ENCODE peak calls at places on chromosome 4, in seven cellular contexts. One of them, this sample, is unnamed.

GRCh38 chr4:99027304-99027703 is 31.8 kb downstream of the METAP1 start:
- DNase-seq in naive thymus-derived CD8-positive, alpha-beta T cell: no peak
- DNase-seq in effector CD4-positive, alpha-beta T cell: no peak
- DNase-seq in stimulated activated naive CD8-positive, alpha-beta T cell treated with anti-CD3 and anti-CD28 coated beads, Interleukin-15, amount 100 ng/mL, for 72 hours: no peak
- DNase-seq in kidney epithelial cell: no peak
- DNase-seq in BJ: no peak
- DNase-seq in activated effector memory CD4-positive, alpha-beta T cell treated with anti-CD3 and anti-CD28 coated beads, Interleukin-2, amount 50 U/mL, for 16 hours: no peak
- DNase-seq in this sample: no peak

GRCh38 chr4:80208606-80209005 is 11.3 kb downstream of the PRDM8 start:
- DNase-seq in naive thymus-derived CD8-positive, alpha-beta T cell: no peak
- DNase-seq in effector CD4-positive, alpha-beta T cell: no peak
- DNase-seq in stimulated activated naive CD8-positive, alpha-beta T cell treated with anti-CD3 and anti-CD28 coated beads, Interleukin-15, amount 100 ng/mL, for 72 hours: no peak
- DNase-seq in kidney epithelial cell: no peak
- DNase-seq in BJ: no peak
- DNase-seq in activated effector memory CD4-positive, alpha-beta T cell treated with anti-CD3 and anti-CD28 coated beads, Interleukin-2, amount 50 U/mL, for 16 hours: no peak
- DNase-seq in this sample: no peak

GRCh38 chr4:143773998-143774898 is 73.8 kb upstream of the FREM3 start:
- DNase-seq in naive thymus-derived CD8-positive, alpha-beta T cell: peak
- DNase-seq in effector CD4-positive, alpha-beta T cell: peak
- DNase-seq in stimulated activated naive CD8-positive, alpha-beta T cell treated with anti-CD3 and anti-CD28 coated beads, Interleukin-15, amount 100 ng/mL, for 72 hours: peak
- DNase-seq in kidney epithelial cell: peak
- DNase-seq in BJ: no peak
- DNase-seq in activated effector memory CD4-positive, alpha-beta T cell treated with anti-CD3 and anti-CD28 coated beads, Interleukin-2, amount 50 U/mL, for 16 hours: peak
- DNase-seq in this sample: no peak

GRCh38 chr4:86894465-86894864 is 2.2 kb upstream of the C4orf36 start:
- DNase-seq in naive thymus-derived CD8-positive, alpha-beta T cell: no peak
- DNase-seq in effector CD4-positive, alpha-beta T cell: no peak
- DNase-seq in stimulated activated naive CD8-positive, alpha-beta T cell treated with anti-CD3 and anti-CD28 coated beads, Interleukin-15, amount 100 ng/mL, for 72 hours: no peak
- DNase-seq in kidney epithelial cell: no peak
- DNase-seq in BJ: no peak
- DNase-seq in activated effector memory CD4-positive, alpha-beta T cell treated with anti-CD3 and anti-CD28 coated beads, Interleukin-2, amount 50 U/mL, for 16 hours: no peak
- DNase-seq in this sample: no peak

GRCh38 chr4:60400599-60400998 is 799.5 kb upstream of the ADGRL3 start:
- DNase-seq in naive thymus-derived CD8-positive, alpha-beta T cell: no peak
- DNase-seq in effector CD4-positive, alpha-beta T cell: no peak
- DNase-seq in stimulated activated naive CD8-positive, alpha-beta T cell treated with anti-CD3 and anti-CD28 coated beads, Interleukin-15, amount 100 ng/mL, for 72 hours: no peak
- DNase-seq in kidney epithelial cell: no peak
- DNase-seq in BJ: no peak
- DNase-seq in activated effector memory CD4-positive, alpha-beta T cell treated with anti-CD3 and anti-CD28 coated beads, Interleukin-2, amount 50 U/mL, for 16 hours: no peak
- DNase-seq in this sample: no peak

GRCh38 chr4:159101983-159102622 is 776 bp upstream of the RAPGEF2 start:
- DNase-seq in naive thymus-derived CD8-positive, alpha-beta T cell: no peak
- DNase-seq in effector CD4-positive, alpha-beta T cell: no peak
- DNase-seq in stimulated activated naive CD8-positive, alpha-beta T cell treated with anti-CD3 and anti-CD28 coated beads, Interleukin-15, amount 100 ng/mL, for 72 hours: no peak
- DNase-seq in kidney epithelial cell: no peak
- DNase-seq in BJ: no peak
- DNase-seq in activated effector memory CD4-positive, alpha-beta T cell treated with anti-CD3 and anti-CD28 coated beads, Interleukin-2, amount 50 U/mL, for 16 hours: no peak
- DNase-seq in this sample: no peak

GRCh38 chr4:8837181-8837811 is 34.3 kb downstream of the HMX1 start:
- DNase-seq in naive thymus-derived CD8-positive, alpha-beta T cell: no peak
- DNase-seq in effector CD4-positive, alpha-beta T cell: no peak
- DNase-seq in stimulated activated naive CD8-positive, alpha-beta T cell treated with anti-CD3 and anti-CD28 coated beads, Interleukin-15, amount 100 ng/mL, for 72 hours: no peak
- DNase-seq in kidney epithelial cell: no peak
- DNase-seq in BJ: no peak
- DNase-seq in activated effector memory CD4-positive, alpha-beta T cell treated with anti-CD3 and anti-CD28 coated beads, Interleukin-2, amount 50 U/mL, for 16 hours: peak
- DNase-seq in this sample: no peak

GRCh38 chr4:180057891-180058643 is 2185.1 kb upstream of the TENM3 start:
- DNase-seq in naive thymus-derived CD8-positive, alpha-beta T cell: no peak
- DNase-seq in effector CD4-positive, alpha-beta T cell: no peak
- DNase-seq in stimulated activated naive CD8-positive, alpha-beta T cell treated with anti-CD3 and anti-CD28 coated beads, Interleukin-15, amount 100 ng/mL, for 72 hours: peak
- DNase-seq in kidney epithelial cell: no peak
- DNase-seq in BJ: no peak
- DNase-seq in activated effector memory CD4-positive, alpha-beta T cell treated with anti-CD3 and anti-CD28 coated beads, Interleukin-2, amount 50 U/mL, for 16 hours: no peak
- DNase-seq in this sample: no peak

GRCh38 chr4:158644755-158645154 is 26.9 kb downstream of the C4orf46 start:
- DNase-seq in naive thymus-derived CD8-positive, alpha-beta T cell: no peak
- DNase-seq in effector CD4-positive, alpha-beta T cell: no peak
- DNase-seq in stimulated activated naive CD8-positive, alpha-beta T cell treated with anti-CD3 and anti-CD28 coated beads, Interleukin-15, amount 100 ng/mL, for 72 hours: no peak
- DNase-seq in kidney epithelial cell: no peak
- DNase-seq in BJ: no peak
- DNase-seq in activated effector memory CD4-positive, alpha-beta T cell treated with anti-CD3 and anti-CD28 coated beads, Interleukin-2, amount 50 U/mL, for 16 hours: no peak
- DNase-seq in this sample: no peak

GRCh38 chr4:71216316-71216959 is 122.4 kb upstream of the SLC4A4 start:
- DNase-seq in naive thymus-derived CD8-positive, alpha-beta T cell: no peak
- DNase-seq in effector CD4-positive, alpha-beta T cell: no peak
- DNase-seq in stimulated activated naive CD8-positive, alpha-beta T cell treated with anti-CD3 and anti-CD28 coated beads, Interleukin-15, amount 100 ng/mL, for 72 hours: no peak
- DNase-seq in kidney epithelial cell: no peak
- DNase-seq in BJ: no peak
- DNase-seq in activated effector memory CD4-positive, alpha-beta T cell treated with anti-CD3 and anti-CD28 coated beads, Interleukin-2, amount 50 U/mL, for 16 hours: no peak
- DNase-seq in this sample: no peak

GRCh38 chr4:76301068-76301774 is 5.3 kb upstream of the STBD1 start:
- DNase-seq in naive thymus-derived CD8-positive, alpha-beta T cell: no peak
- DNase-seq in effector CD4-positive, alpha-beta T cell: no peak
- DNase-seq in stimulated activated naive CD8-positive, alpha-beta T cell treated with anti-CD3 and anti-CD28 coated beads, Interleukin-15, amount 100 ng/mL, for 72 hours: peak
- DNase-seq in kidney epithelial cell: peak
- DNase-seq in BJ: peak
- DNase-seq in activated effector memory CD4-positive, alpha-beta T cell treated with anti-CD3 and anti-CD28 coated beads, Interleukin-2, amount 50 U/mL, for 16 hours: no peak
- DNase-seq in this sample: no peak

GRCh38 chr4:37685211-37685725 is 908 bp downstream of the RELL1 start:
- DNase-seq in naive thymus-derived CD8-positive, alpha-beta T cell: peak
- DNase-seq in effector CD4-positive, alpha-beta T cell: peak
- DNase-seq in stimulated activated naive CD8-positive, alpha-beta T cell treated with anti-CD3 and anti-CD28 coated beads, Interleukin-15, amount 100 ng/mL, for 72 hours: peak
- DNase-seq in kidney epithelial cell: no peak
- DNase-seq in BJ: peak
- DNase-seq in activated effector memory CD4-positive, alpha-beta T cell treated with anti-CD3 and anti-CD28 coated beads, Interleukin-2, amount 50 U/mL, for 16 hours: peak
- DNase-seq in this sample: no peak

GRCh38 chr4:54575919-54576318 is 81.8 kb upstream of the KIT start:
- DNase-seq in naive thymus-derived CD8-positive, alpha-beta T cell: no peak
- DNase-seq in effector CD4-positive, alpha-beta T cell: no peak
- DNase-seq in stimulated activated naive CD8-positive, alpha-beta T cell treated with anti-CD3 and anti-CD28 coated beads, Interleukin-15, amount 100 ng/mL, for 72 hours: no peak
- DNase-seq in kidney epithelial cell: no peak
- DNase-seq in BJ: no peak
- DNase-seq in activated effector memory CD4-positive, alpha-beta T cell treated with anti-CD3 and anti-CD28 coated beads, Interleukin-2, amount 50 U/mL, for 16 hours: no peak
- DNase-seq in this sample: no peak

GRCh38 chr4:116537828-116538227 is 547.5 kb downstream of the TRAM1L1 start:
- DNase-seq in naive thymus-derived CD8-positive, alpha-beta T cell: no peak
- DNase-seq in effector CD4-positive, alpha-beta T cell: no peak
- DNase-seq in stimulated activated naive CD8-positive, alpha-beta T cell treated with anti-CD3 and anti-CD28 coated beads, Interleukin-15, amount 100 ng/mL, for 72 hours: no peak
- DNase-seq in kidney epithelial cell: no peak
- DNase-seq in BJ: no peak
- DNase-seq in activated effector memory CD4-positive, alpha-beta T cell treated with anti-CD3 and anti-CD28 coated beads, Interleukin-2, amount 50 U/mL, for 16 hours: no peak
- DNase-seq in this sample: no peak

GRCh38 chr4:132227349-132228165 is 921.5 kb upstream of the PCDH10 start:
- DNase-seq in naive thymus-derived CD8-positive, alpha-beta T cell: no peak
- DNase-seq in effector CD4-positive, alpha-beta T cell: no peak
- DNase-seq in stimulated activated naive CD8-positive, alpha-beta T cell treated with anti-CD3 and anti-CD28 coated beads, Interleukin-15, amount 100 ng/mL, for 72 hours: peak
- DNase-seq in kidney epithelial cell: no peak
- DNase-seq in BJ: no peak
- DNase-seq in activated effector memory CD4-positive, alpha-beta T cell treated with anti-CD3 and anti-CD28 coated beads, Interleukin-2, amount 50 U/mL, for 16 hours: no peak
- DNase-seq in this sample: no peak

GRCh38 chr4:26861434-26862186 is 969 bp downstream of the STIM2 start:
- DNase-seq in naive thymus-derived CD8-positive, alpha-beta T cell: peak
- DNase-seq in effector CD4-positive, alpha-beta T cell: peak
- DNase-seq in stimulated activated naive CD8-positive, alpha-beta T cell treated with anti-CD3 and anti-CD28 coated beads, Interleukin-15, amount 100 ng/mL, for 72 hours: peak
- DNase-seq in kidney epithelial cell: no peak
- DNase-seq in BJ: no peak
- DNase-seq in activated effector memory CD4-positive, alpha-beta T cell treated with anti-CD3 and anti-CD28 coated beads, Interleukin-2, amount 50 U/mL, for 16 hours: peak
- DNase-seq in this sample: peak

GRCh38 chr4:80446664-80447063 is 111.1 kb downstream of the CFAP299 start:
- DNase-seq in naive thymus-derived CD8-positive, alpha-beta T cell: no peak
- DNase-seq in effector CD4-positive, alpha-beta T cell: no peak
- DNase-seq in stimulated activated naive CD8-positive, alpha-beta T cell treated with anti-CD3 and anti-CD28 coated beads, Interleukin-15, amount 100 ng/mL, for 72 hours: no peak
- DNase-seq in kidney epithelial cell: no peak
- DNase-seq in BJ: peak
- DNase-seq in activated effector memory CD4-positive, alpha-beta T cell treated with anti-CD3 and anti-CD28 coated beads, Interleukin-2, amount 50 U/mL, for 16 hours: no peak
- DNase-seq in this sample: no peak

GRCh38 chr4:166064706-166065105 is 191.7 kb downstream of the TLL1 start:
- DNase-seq in naive thymus-derived CD8-positive, alpha-beta T cell: no peak
- DNase-seq in effector CD4-positive, alpha-beta T cell: no peak
- DNase-seq in stimulated activated naive CD8-positive, alpha-beta T cell treated with anti-CD3 and anti-CD28 coated beads, Interleukin-15, amount 100 ng/mL, for 72 hours: no peak
- DNase-seq in kidney epithelial cell: no peak
- DNase-seq in BJ: no peak
- DNase-seq in activated effector memory CD4-positive, alpha-beta T cell treated with anti-CD3 and anti-CD28 coated beads, Interleukin-2, amount 50 U/mL, for 16 hours: no peak
- DNase-seq in this sample: no peak

GRCh38 chr4:6658635-6659075 is 18.2 kb downstream of the MRFAP1 start:
- DNase-seq in naive thymus-derived CD8-positive, alpha-beta T cell: peak
- DNase-seq in effector CD4-positive, alpha-beta T cell: peak
- DNase-seq in stimulated activated naive CD8-positive, alpha-beta T cell treated with anti-CD3 and anti-CD28 coated beads, Interleukin-15, amount 100 ng/mL, for 72 hours: peak
- DNase-seq in kidney epithelial cell: no peak
- DNase-seq in BJ: no peak
- DNase-seq in activated effector memory CD4-positive, alpha-beta T cell treated with anti-CD3 and anti-CD28 coated beads, Interleukin-2, amount 50 U/mL, for 16 hours: peak
- DNase-seq in this sample: no peak

GRCh38 chr4:27368781-27369180 is 508.1 kb downstream of the STIM2 start:
- DNase-seq in naive thymus-derived CD8-positive, alpha-beta T cell: no peak
- DNase-seq in effector CD4-positive, alpha-beta T cell: no peak
- DNase-seq in stimulated activated naive CD8-positive, alpha-beta T cell treated with anti-CD3 and anti-CD28 coated beads, Interleukin-15, amount 100 ng/mL, for 72 hours: no peak
- DNase-seq in kidney epithelial cell: no peak
- DNase-seq in BJ: no peak
- DNase-seq in activated effector memory CD4-positive, alpha-beta T cell treated with anti-CD3 and anti-CD28 coated beads, Interleukin-2, amount 50 U/mL, for 16 hours: no peak
- DNase-seq in this sample: no peak

GRCh38 chr4:169346840-169347239 is 76.1 kb upstream of the SH3RF1 start:
- DNase-seq in naive thymus-derived CD8-positive, alpha-beta T cell: no peak
- DNase-seq in effector CD4-positive, alpha-beta T cell: no peak
- DNase-seq in stimulated activated naive CD8-positive, alpha-beta T cell treated with anti-CD3 and anti-CD28 coated beads, Interleukin-15, amount 100 ng/mL, for 72 hours: no peak
- DNase-seq in kidney epithelial cell: no peak
- DNase-seq in BJ: no peak
- DNase-seq in activated effector memory CD4-positive, alpha-beta T cell treated with anti-CD3 and anti-CD28 coated beads, Interleukin-2, amount 50 U/mL, for 16 hours: no peak
- DNase-seq in this sample: no peak

GRCh38 chr4:103104886-103105285 is 5.3 kb upstream of the BDH2 start:
- DNase-seq in naive thymus-derived CD8-positive, alpha-beta T cell: no peak
- DNase-seq in effector CD4-positive, alpha-beta T cell: no peak
- DNase-seq in stimulated activated naive CD8-positive, alpha-beta T cell treated with anti-CD3 and anti-CD28 coated beads, Interleukin-15, amount 100 ng/mL, for 72 hours: no peak
- DNase-seq in kidney epithelial cell: no peak
- DNase-seq in BJ: no peak
- DNase-seq in activated effector memory CD4-positive, alpha-beta T cell treated with anti-CD3 and anti-CD28 coated beads, Interleukin-2, amount 50 U/mL, for 16 hours: no peak
- DNase-seq in this sample: no peak

GRCh38 chr4:153453455-153453854 is 12.7 kb upstream of the TMEM131L start:
- DNase-seq in naive thymus-derived CD8-positive, alpha-beta T cell: no peak
- DNase-seq in effector CD4-positive, alpha-beta T cell: no peak
- DNase-seq in stimulated activated naive CD8-positive, alpha-beta T cell treated with anti-CD3 and anti-CD28 coated beads, Interleukin-15, amount 100 ng/mL, for 72 hours: no peak
- DNase-seq in kidney epithelial cell: no peak
- DNase-seq in BJ: no peak
- DNase-seq in activated effector memory CD4-positive, alpha-beta T cell treated with anti-CD3 and anti-CD28 coated beads, Interleukin-2, amount 50 U/mL, for 16 hours: no peak
- DNase-seq in this sample: no peak

GRCh38 chr4:61580721-61581377 is 380.7 kb downstream of the ADGRL3 start:
- DNase-seq in naive thymus-derived CD8-positive, alpha-beta T cell: no peak
- DNase-seq in effector CD4-positive, alpha-beta T cell: no peak
- DNase-seq in stimulated activated naive CD8-positive, alpha-beta T cell treated with anti-CD3 and anti-CD28 coated beads, Interleukin-15, amount 100 ng/mL, for 72 hours: no peak
- DNase-seq in kidney epithelial cell: peak
- DNase-seq in BJ: no peak
- DNase-seq in activated effector memory CD4-positive, alpha-beta T cell treated with anti-CD3 and anti-CD28 coated beads, Interleukin-2, amount 50 U/mL, for 16 hours: no peak
- DNase-seq in this sample: no peak

GRCh38 chr4:26787461-26788340 is 72.9 kb upstream of the STIM2 start:
- DNase-seq in naive thymus-derived CD8-positive, alpha-beta T cell: peak
- DNase-seq in effector CD4-positive, alpha-beta T cell: no peak
- DNase-seq in stimulated activated naive CD8-positive, alpha-beta T cell treated with anti-CD3 and anti-CD28 coated beads, Interleukin-15, amount 100 ng/mL, for 72 hours: peak
- DNase-seq in kidney epithelial cell: peak
- DNase-seq in BJ: no peak
- DNase-seq in activated effector memory CD4-positive, alpha-beta T cell treated with anti-CD3 and anti-CD28 coated beads, Interleukin-2, amount 50 U/mL, for 16 hours: peak
- DNase-seq in this sample: no peak

GRCh38 chr4:64068096-64068495 is 341.2 kb downstream of the TECRL start:
- DNase-seq in naive thymus-derived CD8-positive, alpha-beta T cell: no peak
- DNase-seq in effector CD4-positive, alpha-beta T cell: no peak
- DNase-seq in stimulated activated naive CD8-positive, alpha-beta T cell treated with anti-CD3 and anti-CD28 coated beads, Interleukin-15, amount 100 ng/mL, for 72 hours: no peak
- DNase-seq in kidney epithelial cell: no peak
- DNase-seq in BJ: no peak
- DNase-seq in activated effector memory CD4-positive, alpha-beta T cell treated with anti-CD3 and anti-CD28 coated beads, Interleukin-2, amount 50 U/mL, for 16 hours: no peak
- DNase-seq in this sample: no peak

GRCh38 chr4:185564355-185564754 is 29.0 kb upstream of the PDLIM3 start:
- DNase-seq in naive thymus-derived CD8-positive, alpha-beta T cell: no peak
- DNase-seq in effector CD4-positive, alpha-beta T cell: no peak
- DNase-seq in stimulated activated naive CD8-positive, alpha-beta T cell treated with anti-CD3 and anti-CD28 coated beads, Interleukin-15, amount 100 ng/mL, for 72 hours: no peak
- DNase-seq in kidney epithelial cell: no peak
- DNase-seq in BJ: no peak
- DNase-seq in activated effector memory CD4-positive, alpha-beta T cell treated with anti-CD3 and anti-CD28 coated beads, Interleukin-2, amount 50 U/mL, for 16 hours: no peak
- DNase-seq in this sample: no peak

GRCh38 chr4:176043838-176044588 is 21.6 kb upstream of the WDR17 start:
- DNase-seq in naive thymus-derived CD8-positive, alpha-beta T cell: no peak
- DNase-seq in effector CD4-positive, alpha-beta T cell: no peak
- DNase-seq in stimulated activated naive CD8-positive, alpha-beta T cell treated with anti-CD3 and anti-CD28 coated beads, Interleukin-15, amount 100 ng/mL, for 72 hours: no peak
- DNase-seq in kidney epithelial cell: no peak
- DNase-seq in BJ: no peak
- DNase-seq in activated effector memory CD4-positive, alpha-beta T cell treated with anti-CD3 and anti-CD28 coated beads, Interleukin-2, amount 50 U/mL, for 16 hours: no peak
- DNase-seq in this sample: no peak

GRCh38 chr4:73576366-73576765 is 43.9 kb downstream of the RASSF6 start:
- DNase-seq in naive thymus-derived CD8-positive, alpha-beta T cell: no peak
- DNase-seq in effector CD4-positive, alpha-beta T cell: no peak
- DNase-seq in stimulated activated naive CD8-positive, alpha-beta T cell treated with anti-CD3 and anti-CD28 coated beads, Interleukin-15, amount 100 ng/mL, for 72 hours: no peak
- DNase-seq in kidney epithelial cell: no peak
- DNase-seq in BJ: no peak
- DNase-seq in activated effector memory CD4-positive, alpha-beta T cell treated with anti-CD3 and anti-CD28 coated beads, Interleukin-2, amount 50 U/mL, for 16 hours: no peak
- DNase-seq in this sample: no peak

GRCh38 chr4:26061248-26061986 is 147.4 kb downstream of the SMIM20 start:
- DNase-seq in naive thymus-derived CD8-positive, alpha-beta T cell: no peak
- DNase-seq in effector CD4-positive, alpha-beta T cell: no peak
- DNase-seq in stimulated activated naive CD8-positive, alpha-beta T cell treated with anti-CD3 and anti-CD28 coated beads, Interleukin-15, amount 100 ng/mL, for 72 hours: peak
- DNase-seq in kidney epithelial cell: no peak
- DNase-seq in BJ: no peak
- DNase-seq in activated effector memory CD4-positive, alpha-beta T cell treated with anti-CD3 and anti-CD28 coated beads, Interleukin-2, amount 50 U/mL, for 16 hours: no peak
- DNase-seq in this sample: no peak

GRCh38 chr4:117965608-117966007 is 68.7 kb upstream of the NDST3 start:
- DNase-seq in naive thymus-derived CD8-positive, alpha-beta T cell: no peak
- DNase-seq in effector CD4-positive, alpha-beta T cell: no peak
- DNase-seq in stimulated activated naive CD8-positive, alpha-beta T cell treated with anti-CD3 and anti-CD28 coated beads, Interleukin-15, amount 100 ng/mL, for 72 hours: no peak
- DNase-seq in kidney epithelial cell: no peak
- DNase-seq in BJ: no peak
- DNase-seq in activated effector memory CD4-positive, alpha-beta T cell treated with anti-CD3 and anti-CD28 coated beads, Interleukin-2, amount 50 U/mL, for 16 hours: no peak
- DNase-seq in this sample: no peak

GRCh38 chr4:41022116-41022515 is 192.2 kb downstream of the APBB2 start:
- DNase-seq in naive thymus-derived CD8-positive, alpha-beta T cell: no peak
- DNase-seq in effector CD4-positive, alpha-beta T cell: no peak
- DNase-seq in stimulated activated naive CD8-positive, alpha-beta T cell treated with anti-CD3 and anti-CD28 coated beads, Interleukin-15, amount 100 ng/mL, for 72 hours: no peak
- DNase-seq in kidney epithelial cell: no peak
- DNase-seq in BJ: no peak
- DNase-seq in activated effector memory CD4-positive, alpha-beta T cell treated with anti-CD3 and anti-CD28 coated beads, Interleukin-2, amount 50 U/mL, for 16 hours: no peak
- DNase-seq in this sample: no peak

GRCh38 chr4:142925161-142925560 is 79.1 kb upstream of the INPP4B start:
- DNase-seq in naive thymus-derived CD8-positive, alpha-beta T cell: no peak
- DNase-seq in effector CD4-positive, alpha-beta T cell: no peak
- DNase-seq in stimulated activated naive CD8-positive, alpha-beta T cell treated with anti-CD3 and anti-CD28 coated beads, Interleukin-15, amount 100 ng/mL, for 72 hours: no peak
- DNase-seq in kidney epithelial cell: no peak
- DNase-seq in BJ: no peak
- DNase-seq in activated effector memory CD4-positive, alpha-beta T cell treated with anti-CD3 and anti-CD28 coated beads, Interleukin-2, amount 50 U/mL, for 16 hours: no peak
- DNase-seq in this sample: no peak

GRCh38 chr4:19823781-19824180 is 427.9 kb upstream of the SLIT2 start:
- DNase-seq in naive thymus-derived CD8-positive, alpha-beta T cell: no peak
- DNase-seq in effector CD4-positive, alpha-beta T cell: no peak
- DNase-seq in stimulated activated naive CD8-positive, alpha-beta T cell treated with anti-CD3 and anti-CD28 coated beads, Interleukin-15, amount 100 ng/mL, for 72 hours: no peak
- DNase-seq in kidney epithelial cell: no peak
- DNase-seq in BJ: no peak
- DNase-seq in activated effector memory CD4-positive, alpha-beta T cell treated with anti-CD3 and anti-CD28 coated beads, Interleukin-2, amount 50 U/mL, for 16 hours: no peak
- DNase-seq in this sample: no peak

GRCh38 chr4:98394134-98394533 is 132.9 kb downstream of the RAP1GDS1 start:
- DNase-seq in naive thymus-derived CD8-positive, alpha-beta T cell: no peak
- DNase-seq in effector CD4-positive, alpha-beta T cell: no peak
- DNase-seq in stimulated activated naive CD8-positive, alpha-beta T cell treated with anti-CD3 and anti-CD28 coated beads, Interleukin-15, amount 100 ng/mL, for 72 hours: no peak
- DNase-seq in kidney epithelial cell: no peak
- DNase-seq in BJ: no peak
- DNase-seq in activated effector memory CD4-positive, alpha-beta T cell treated with anti-CD3 and anti-CD28 coated beads, Interleukin-2, amount 50 U/mL, for 16 hours: no peak
- DNase-seq in this sample: no peak

GRCh38 chr4:109658871-109659410 is 44.3 kb downstream of the CASP6 start:
- DNase-seq in naive thymus-derived CD8-positive, alpha-beta T cell: peak
- DNase-seq in effector CD4-positive, alpha-beta T cell: no peak
- DNase-seq in stimulated activated naive CD8-positive, alpha-beta T cell treated with anti-CD3 and anti-CD28 coated beads, Interleukin-15, amount 100 ng/mL, for 72 hours: no peak
- DNase-seq in kidney epithelial cell: no peak
- DNase-seq in BJ: no peak
- DNase-seq in activated effector memory CD4-positive, alpha-beta T cell treated with anti-CD3 and anti-CD28 coated beads, Interleukin-2, amount 50 U/mL, for 16 hours: no peak
- DNase-seq in this sample: no peak

GRCh38 chr4:73573794-73574528 is 46.3 kb downstream of the RASSF6 start:
- DNase-seq in naive thymus-derived CD8-positive, alpha-beta T cell: peak
- DNase-seq in effector CD4-positive, alpha-beta T cell: no peak
- DNase-seq in stimulated activated naive CD8-positive, alpha-beta T cell treated with anti-CD3 and anti-CD28 coated beads, Interleukin-15, amount 100 ng/mL, for 72 hours: peak
- DNase-seq in kidney epithelial cell: peak
- DNase-seq in BJ: peak
- DNase-seq in activated effector memory CD4-positive, alpha-beta T cell treated with anti-CD3 and anti-CD28 coated beads, Interleukin-2, amount 50 U/mL, for 16 hours: no peak
- DNase-seq in this sample: no peak

This sample was measured in activated naive CD8-positive, alpha-beta T cell treated with anti-CD3 and anti-CD28 coated beads, Interleukin-2, amount 50 U/mL, for 16 hours.